ENCODE peak calls at places on chromosomes 4 and X, in eight cellular contexts. E, P, T, A, I, G, X and H are unnamed samples.
A peak's percentile ranks its signal among the peaks of the same experiment; 100 is the strongest.

GRCh38 chrX:120464409-120464808 is 4.7 kb downstream of the LAMP2 start:
- DNase-seq in P (no peak), E (no peak), A (no peak), G (no peak), I (no peak), X (no peak), T (no peak), H (no peak)

GRCh38 chr4:36753048-36753447 is 471.6 kb downstream of the DTHD1 start:
- DNase-seq in X (no peak), I (no peak), T (no peak), A (no peak), E (no peak), G (no peak), P (no peak), H (no peak)

GRCh38 chr4:139511320-139511719 is 44.7 kb downstream of the SETD7 start:
- DNase-seq in P (no peak), A (no peak), E (no peak), I (no peak), G (no peak), T (no peak), X (no peak), H (no peak)

GRCh38 chrX:55907968-55908607 is 190.5 kb downstream of the RRAGB start:
- DNase-seq in A (no peak), X (no peak), I (peak; percentile 66), P (peak; percentile 27), T (peak; percentile 73), E (no peak), G (peak; percentile 4), H (no peak)

GRCh38 chr4:31461425-31461824 is 741.3 kb downstream of the PCDH7 start:
- DNase-seq in T (no peak), P (no peak), X (no peak), G (peak; percentile 12), E (no peak), I (no peak), A (no peak), H (no peak)

GRCh38 chrX:42684062-42684461 is 93.9 kb downstream of the PPP1R2C start:
- DNase-seq in G (no peak), X (no peak), P (no peak), A (no peak), E (no peak), T (no peak), I (no peak), H (no peak)

GRCh38 chrX:34332336-34332735 is 200.2 kb upstream of the FAM47A start:
- DNase-seq in I (no peak), P (no peak), A (no peak), E (no peak), X (no peak), T (no peak), G (peak; percentile 3), H (no peak)

GRCh38 chr4:23237771-23238170 is 545.0 kb downstream of the GBA3 start:
- DNase-seq in E (no peak), T (no peak), P (no peak), G (no peak), A (no peak), X (no peak), I (no peak), H (peak; percentile 0)

GRCh38 chrX:40010550-40011364 is 87.0 kb downstream of the BCOR start:
- DNase-seq in G (no peak), P (no peak), I (peak; percentile 42), A (peak; percentile 54), E (no peak), X (no peak), T (no peak), H (peak; percentile 66)

GRCh38 chr4:22462693-22463092 is 53.2 kb downstream of the ADGRA3 start:
- DNase-seq in P (no peak), X (no peak), E (no peak), I (no peak), T (peak; percentile 21), G (no peak), A (no peak), H (no peak)

GRCh38 chrX:47748576-47748975 is 88.1 kb upstream of the ZNF81 start:
- DNase-seq in A (no peak), X (no peak), P (no peak), G (no peak), T (no peak), E (no peak), I (no peak), H (no peak)

GRCh38 chr4:19304028-19304427 is 947.7 kb upstream of the SLIT2 start:
- DNase-seq in A (no peak), T (no peak), E (peak; percentile 57), P (no peak), G (no peak), X (no peak), I (no peak), H (no peak)

GRCh38 chrX:147875866-147876596 is 35.7 kb upstream of the FMR1 start:
- DNase-seq in G (no peak), A (peak; percentile 85), E (no peak), P (no peak), I (no peak), T (no peak), X (peak; percentile 64), H (no peak)

GRCh38 chr4:53916431-53916889 is 147.9 kb downstream of the CHIC2 start:
- DNase-seq in E (peak; percentile 83), A (no peak), G (no peak), I (no peak), X (no peak), P (no peak), T (no peak), H (no peak)

GRCh38 chr4:6198278-6198677 is 2.1 kb downstream of the JAKMIP1 start:
- DNase-seq in G (no peak), X (no peak), P (no peak), I (no peak), E (no peak), T (no peak), A (no peak), H (no peak)

DNA sequence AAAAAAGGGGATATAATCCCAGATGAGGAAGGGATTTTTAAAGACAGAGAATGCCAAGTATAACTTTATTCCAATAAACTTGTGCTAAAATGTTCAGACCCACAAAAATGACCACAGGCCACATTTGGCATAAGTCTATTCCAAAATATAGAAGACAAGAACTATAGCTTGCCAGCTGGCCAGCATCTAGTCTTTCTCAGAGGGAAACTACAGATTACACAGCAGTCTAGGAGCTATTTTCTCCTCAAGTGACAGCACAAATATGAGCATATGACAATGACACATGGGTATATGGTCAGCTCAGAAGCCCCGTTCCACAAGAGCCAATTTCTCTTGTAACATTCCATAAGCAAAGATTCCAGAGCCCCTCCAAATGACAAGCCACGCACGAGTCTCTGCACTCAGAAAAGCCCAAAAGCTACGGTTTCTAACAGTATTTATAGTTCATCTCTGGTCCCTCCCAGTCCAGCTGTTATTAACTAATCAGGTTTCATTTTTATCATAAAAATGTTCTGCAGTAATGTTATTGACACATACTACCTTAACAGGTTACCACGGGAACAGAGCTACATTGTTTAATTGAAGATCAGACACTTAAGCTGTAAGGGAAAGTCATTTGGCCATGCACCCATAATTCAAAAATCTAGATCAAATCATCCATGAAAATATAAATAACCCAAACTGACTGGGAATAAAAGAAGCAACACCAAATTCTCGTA is 70.3 kb downstream of the RAB28 start:
- DNase-seq in I (no peak), G (no peak), E (no peak), T (no peak), X (no peak), P (no peak), A (no peak), H (no peak)
- TF ChIP-seq USF2 in I (no peak), G (no peak), E (no peak), T (no peak), X (no peak), P (no peak), A (no peak), H (no peak)

DNA sequence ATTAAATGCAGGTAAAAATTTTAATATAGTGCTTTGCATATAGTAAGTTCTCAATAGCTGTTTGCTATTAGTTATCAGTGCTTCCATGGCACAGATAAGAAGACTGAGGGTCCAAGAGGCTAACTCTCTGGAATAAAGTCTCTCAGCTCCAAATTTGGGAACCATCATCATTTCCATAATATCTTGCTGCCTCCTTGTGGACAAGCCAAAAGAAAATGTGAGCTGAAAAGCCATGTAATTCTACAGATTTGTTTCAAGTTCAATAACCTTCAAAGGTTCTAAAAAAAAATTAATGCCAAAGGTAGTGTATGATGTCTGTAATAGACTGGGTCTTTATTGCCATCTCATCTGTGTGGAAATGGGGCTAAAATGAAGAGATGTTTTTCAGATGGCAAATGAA is 136.9 kb upstream of the VCX start:
- DNase-seq in P (no peak), X (no peak), A (no peak), G (peak; percentile 2), I (no peak), E (no peak), T (no peak), H (no peak)
- TF ChIP-seq USF2 in P (no peak), X (no peak), A (no peak), G (no peak), I (no peak), E (no peak), T (no peak), H (no peak)

GRCh38 chr4:111198426-111198825 is 575.5 kb upstream of the PITX2 start:
- DNase-seq in G (no peak), X (no peak), I (no peak), E (no peak), A (no peak), P (no peak), T (no peak), H (no peak)
- TF ChIP-seq USF2 in G (no peak), X (no peak), I (no peak), E (no peak), A (no peak), P (no peak), T (no peak), H (no peak)

GRCh38 chr4:100430441-100430840 is 87.4 kb downstream of the EMCN start:
- DNase-seq in E (no peak), X (no peak), I (no peak), A (no peak), P (no peak), G (no peak), T (no peak), H (no peak)
- TF ChIP-seq USF2 in E (no peak), X (no peak), I (no peak), A (no peak), P (no peak), G (no peak), T (no peak), H (no peak)

GRCh38 chr4:73850261-73850970 is 2.7 kb upstream of the PF4V1 start:
- DNase-seq in A (no peak), I (no peak), P (no peak), T (no peak), G (no peak), X (no peak), E (peak; percentile 17), H (no peak)

GRCh38 chr4:73844806-73845205 is 8.3 kb upstream of the PF4V1 start:
- DNase-seq in I (no peak), X (no peak), P (no peak), E (no peak), G (no peak), A (no peak), T (no peak), H (no peak)

GRCh38 chr4:73848183-73848777 is 4.8 kb upstream of the PF4V1 start:
- DNase-seq in A (no peak), X (no peak), G (no peak), P (no peak), I (no peak), E (no peak), T (no peak), H (no peak)

GRCh38 chr4:73844352-73844751 is 7.9 kb downstream of the CXCL6 start:
- DNase-seq in T (no peak), I (no peak), A (no peak), G (peak; percentile 36), P (no peak), X (no peak), E (peak; percentile 66), H (no peak)

GRCh38 chr4:73847507-73848182 is 5.5 kb upstream of the PF4V1 start:
- DNase-seq in T (no peak), X (no peak), A (no peak), G (no peak), E (no peak), P (no peak), I (no peak), H (no peak)
- TF ChIP-seq USF2 in T (no peak), X (no peak), A (no peak), G (no peak), E (no peak), P (no peak), I (no peak), H (no peak)